ENCODE peak calls at places on chromosomes 11 and 22, in eight cellular contexts. One of them, this sample, is unnamed.

GRCh38 chr11:101091781-101092180 is 37.8 kb downstream of the PGR start:
- DNase-seq in neural progenitor cell: no peak
- DNase-seq in fibroblast of lung: no peak
- DNase-seq in mammary epithelial cell: peak
- DNase-seq in IMR-90: no peak
- DNase-seq in uterus: no peak
- DNase-seq in thoracic aorta: no peak
- DNase-seq in tibial artery: no peak
- DNase-seq in this sample: no peak

GRCh38 chr11:9528141-9528511 is 45.3 kb upstream of the WEE1 start:
- DNase-seq in neural progenitor cell: no peak
- DNase-seq in fibroblast of lung: no peak
- DNase-seq in mammary epithelial cell: no peak
- DNase-seq in IMR-90: no peak
- DNase-seq in uterus: no peak
- DNase-seq in thoracic aorta: no peak
- DNase-seq in tibial artery: no peak
- DNase-seq in this sample: no peak

GRCh38 chr22:44411226-44412135 is 86.6 kb downstream of the RTL6 start:
- DNase-seq in neural progenitor cell: no peak
- DNase-seq in fibroblast of lung: no peak
- DNase-seq in mammary epithelial cell: no peak
- DNase-seq in IMR-90: no peak
- DNase-seq in uterus: no peak
- DNase-seq in thoracic aorta: no peak
- DNase-seq in tibial artery: no peak
- DNase-seq in this sample: no peak

GRCh38 chr22:45331486-45331885 is 21.8 kb downstream of the FAM118A start:
- DNase-seq in neural progenitor cell: no peak
- DNase-seq in fibroblast of lung: no peak
- DNase-seq in mammary epithelial cell: no peak
- DNase-seq in IMR-90: no peak
- DNase-seq in uterus: no peak
- DNase-seq in thoracic aorta: no peak
- DNase-seq in tibial artery: no peak
- DNase-seq in this sample: no peak

GRCh38 chr11:108873938-108874337 is 209.1 kb downstream of the DDX10 start:
- DNase-seq in neural progenitor cell: no peak
- DNase-seq in fibroblast of lung: peak
- DNase-seq in mammary epithelial cell: no peak
- DNase-seq in IMR-90: no peak
- DNase-seq in uterus: no peak
- DNase-seq in thoracic aorta: no peak
- DNase-seq in tibial artery: no peak
- DNase-seq in this sample: no peak

GRCh38 chr11:128146926-128147605 is 440.3 kb downstream of the ETS1 start:
- DNase-seq in neural progenitor cell: no peak
- DNase-seq in fibroblast of lung: no peak
- DNase-seq in mammary epithelial cell: peak
- DNase-seq in IMR-90: no peak
- DNase-seq in uterus: no peak
- DNase-seq in thoracic aorta: no peak
- DNase-seq in tibial artery: no peak
- DNase-seq in this sample: no peak

GRCh38 chr11:10208045-10208674 is 85.9 kb downstream of the SBF2 start:
- DNase-seq in neural progenitor cell: peak
- DNase-seq in fibroblast of lung: peak
- DNase-seq in mammary epithelial cell: peak
- DNase-seq in IMR-90: peak
- DNase-seq in uterus: no peak
- DNase-seq in thoracic aorta: no peak
- DNase-seq in tibial artery: no peak
- DNase-seq in this sample: no peak

GRCh38 chr11:112523917-112524316 is 263.3 kb upstream of the PLET1 start:
- DNase-seq in neural progenitor cell: no peak
- DNase-seq in fibroblast of lung: no peak
- DNase-seq in mammary epithelial cell: no peak
- DNase-seq in IMR-90: no peak
- DNase-seq in uterus: no peak
- DNase-seq in thoracic aorta: no peak
- DNase-seq in tibial artery: no peak
- DNase-seq in this sample: no peak

GRCh38 chr11:111428113-111428876 is 49.2 kb upstream of the POU2AF1 start:
- DNase-seq in neural progenitor cell: no peak
- DNase-seq in fibroblast of lung: no peak
- DNase-seq in mammary epithelial cell: no peak
- DNase-seq in IMR-90: no peak
- DNase-seq in uterus: no peak
- DNase-seq in thoracic aorta: no peak
- DNase-seq in tibial artery: no peak
- DNase-seq in this sample: peak

GRCh38 chr11:78646564-78647185 is 72.0 kb upstream of the NARS2 start:
- DNase-seq in neural progenitor cell: peak
- DNase-seq in fibroblast of lung: peak
- DNase-seq in mammary epithelial cell: peak
- DNase-seq in IMR-90: peak
- DNase-seq in uterus: peak
- DNase-seq in thoracic aorta: no peak
- DNase-seq in tibial artery: no peak
- DNase-seq in this sample: no peak

GRCh38 chr11:85423331-85423730 is 203.8 kb downstream of the DLG2 start:
- DNase-seq in neural progenitor cell: no peak
- DNase-seq in fibroblast of lung: no peak
- DNase-seq in mammary epithelial cell: no peak
- DNase-seq in IMR-90: no peak
- DNase-seq in uterus: no peak
- DNase-seq in thoracic aorta: no peak
- DNase-seq in tibial artery: no peak
- DNase-seq in this sample: no peak

GRCh38 chr22:30923168-30923900 is 45.2 kb downstream of the MORC2 start:
- DNase-seq in neural progenitor cell: no peak
- DNase-seq in fibroblast of lung: no peak
- DNase-seq in mammary epithelial cell: no peak
- DNase-seq in IMR-90: no peak
- DNase-seq in uterus: no peak
- DNase-seq in thoracic aorta: no peak
- DNase-seq in tibial artery: no peak
- DNase-seq in this sample: no peak

GRCh38 chr11:116386118-116386699 is 386.6 kb downstream of the BUD13 start:
- DNase-seq in neural progenitor cell: no peak
- DNase-seq in fibroblast of lung: no peak
- DNase-seq in mammary epithelial cell: peak
- DNase-seq in IMR-90: no peak
- DNase-seq in uterus: no peak
- DNase-seq in thoracic aorta: no peak
- DNase-seq in tibial artery: no peak
- DNase-seq in this sample: no peak

GRCh38 chr11:88363566-88364169 is 26.1 kb upstream of the CTSC start:
- DNase-seq in neural progenitor cell: no peak
- DNase-seq in fibroblast of lung: peak
- DNase-seq in mammary epithelial cell: peak
- DNase-seq in IMR-90: peak
- DNase-seq in uterus: no peak
- DNase-seq in thoracic aorta: no peak
- DNase-seq in tibial artery: no peak
- DNase-seq in this sample: no peak

GRCh38 chr22:50702261-50702671 is 29.6 kb downstream of the SHANK3 start:
- DNase-seq in neural progenitor cell: no peak
- DNase-seq in fibroblast of lung: no peak
- DNase-seq in mammary epithelial cell: no peak
- DNase-seq in IMR-90: no peak
- DNase-seq in uterus: no peak
- DNase-seq in thoracic aorta: no peak
- DNase-seq in tibial artery: no peak
- DNase-seq in this sample: no peak

GRCh38 chr11:9535189-9535781 is 38.2 kb upstream of the WEE1 start:
- DNase-seq in neural progenitor cell: peak
- DNase-seq in fibroblast of lung: peak
- DNase-seq in mammary epithelial cell: peak
- DNase-seq in IMR-90: peak
- DNase-seq in uterus: peak
- DNase-seq in thoracic aorta: peak
- DNase-seq in tibial artery: peak
- DNase-seq in this sample: peak

GRCh38 chr11:64670975-64671374 is 52.0 kb downstream of the NRXN2 start:
- DNase-seq in neural progenitor cell: no peak
- DNase-seq in fibroblast of lung: no peak
- DNase-seq in mammary epithelial cell: no peak
- DNase-seq in IMR-90: no peak
- DNase-seq in uterus: no peak
- DNase-seq in thoracic aorta: no peak
- DNase-seq in tibial artery: no peak
- DNase-seq in this sample: no peak

GRCh38 chr22:50599816-50600454 is 658 bp upstream of the MAPK8IP2 start:
- DNase-seq in neural progenitor cell: peak
- DNase-seq in fibroblast of lung: peak
- DNase-seq in mammary epithelial cell: peak
- DNase-seq in IMR-90: no peak
- DNase-seq in uterus: no peak
- DNase-seq in thoracic aorta: no peak
- DNase-seq in tibial artery: peak
- DNase-seq in this sample: no peak

GRCh38 chr11:106179048-106179447 is 101.6 kb downstream of the AASDHPPT start:
- DNase-seq in neural progenitor cell: no peak
- DNase-seq in fibroblast of lung: no peak
- DNase-seq in mammary epithelial cell: no peak
- DNase-seq in IMR-90: no peak
- DNase-seq in uterus: no peak
- DNase-seq in thoracic aorta: no peak
- DNase-seq in tibial artery: no peak
- DNase-seq in this sample: no peak

GRCh38 chr11:57347336-57347735 is 9.2 kb downstream of the P2RX3 start:
- DNase-seq in neural progenitor cell: no peak
- DNase-seq in fibroblast of lung: no peak
- DNase-seq in mammary epithelial cell: no peak
- DNase-seq in IMR-90: no peak
- DNase-seq in uterus: no peak
- DNase-seq in thoracic aorta: no peak
- DNase-seq in tibial artery: no peak
- DNase-seq in this sample: no peak

GRCh38 chr11:95937358-95937757 is 13.5 kb upstream of the MTMR2 start:
- DNase-seq in neural progenitor cell: no peak
- DNase-seq in fibroblast of lung: no peak
- DNase-seq in mammary epithelial cell: no peak
- DNase-seq in IMR-90: no peak
- DNase-seq in uterus: no peak
- DNase-seq in thoracic aorta: no peak
- DNase-seq in tibial artery: no peak
- DNase-seq in this sample: no peak

GRCh38 chr11:16169946-16170345 is 186.4 kb downstream of the SOX6 start:
- DNase-seq in neural progenitor cell: peak
- DNase-seq in fibroblast of lung: no peak
- DNase-seq in mammary epithelial cell: no peak
- DNase-seq in IMR-90: no peak
- DNase-seq in uterus: no peak
- DNase-seq in thoracic aorta: no peak
- DNase-seq in tibial artery: no peak
- DNase-seq in this sample: no peak

DNA sequence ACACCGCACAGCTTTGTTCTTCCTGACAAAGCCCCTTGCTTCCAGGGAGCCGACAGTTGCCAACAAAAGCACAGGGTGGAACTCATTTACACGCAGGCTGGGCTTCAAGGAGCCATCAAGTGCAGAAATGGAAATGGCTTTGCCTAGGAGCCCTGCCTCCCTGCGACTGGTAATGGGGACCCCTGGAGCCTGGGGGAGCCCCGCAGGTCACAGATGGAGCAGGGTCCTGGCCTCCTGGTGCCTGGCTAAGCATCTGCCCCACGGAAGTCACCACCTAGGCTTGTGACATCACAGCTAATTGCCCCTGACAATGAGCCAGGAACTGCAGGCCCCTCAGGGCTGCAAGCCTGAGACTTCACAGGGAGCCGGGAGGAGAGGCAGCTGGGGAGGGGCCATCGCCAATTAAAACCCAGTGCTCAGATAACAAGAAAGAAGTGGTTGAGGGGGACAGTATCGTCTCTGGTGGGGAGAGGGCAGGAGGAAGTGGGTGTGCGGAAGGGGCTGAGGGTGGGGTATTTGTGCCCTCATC is 66.8 kb downstream of the NFAM1 start:
- DNase-seq in neural progenitor cell: peak
- DNase-seq in fibroblast of lung: peak
- DNase-seq in mammary epithelial cell: no peak
- DNase-seq in IMR-90: no peak
- DNase-seq in uterus: no peak
- DNase-seq in thoracic aorta: no peak
- DNase-seq in tibial artery: no peak
- DNase-seq in this sample: no peak
- H3K4me3 ChIP-seq in neural progenitor cell: peak
- H3K4me3 ChIP-seq in fibroblast of lung: no peak
- H3K4me3 ChIP-seq in mammary epithelial cell: no peak
- H3K4me3 ChIP-seq in IMR-90: no peak
- H3K4me3 ChIP-seq in uterus: no peak
- H3K4me3 ChIP-seq in thoracic aorta: peak
- H3K4me3 ChIP-seq in tibial artery: peak
- H3K4me3 ChIP-seq in this sample: peak

GRCh38 chr22:17331690-17332089 is 37.6 kb upstream of the CECR2 start:
- DNase-seq in neural progenitor cell: no peak
- DNase-seq in fibroblast of lung: no peak
- DNase-seq in mammary epithelial cell: no peak
- DNase-seq in IMR-90: no peak
- DNase-seq in uterus: no peak
- DNase-seq in thoracic aorta: no peak
- DNase-seq in tibial artery: no peak
- DNase-seq in this sample: no peak
- H3K27ac ChIP-seq in neural progenitor cell: no peak
- H3K27ac ChIP-seq in fibroblast of lung: no peak
- H3K27ac ChIP-seq in mammary epithelial cell: no peak
- H3K27ac ChIP-seq in IMR-90: no peak
- H3K27ac ChIP-seq in uterus: no peak
- H3K27ac ChIP-seq in thoracic aorta: no peak
- H3K27ac ChIP-seq in tibial artery: no peak
- H3K27ac ChIP-seq in this sample: no peak

DNA sequence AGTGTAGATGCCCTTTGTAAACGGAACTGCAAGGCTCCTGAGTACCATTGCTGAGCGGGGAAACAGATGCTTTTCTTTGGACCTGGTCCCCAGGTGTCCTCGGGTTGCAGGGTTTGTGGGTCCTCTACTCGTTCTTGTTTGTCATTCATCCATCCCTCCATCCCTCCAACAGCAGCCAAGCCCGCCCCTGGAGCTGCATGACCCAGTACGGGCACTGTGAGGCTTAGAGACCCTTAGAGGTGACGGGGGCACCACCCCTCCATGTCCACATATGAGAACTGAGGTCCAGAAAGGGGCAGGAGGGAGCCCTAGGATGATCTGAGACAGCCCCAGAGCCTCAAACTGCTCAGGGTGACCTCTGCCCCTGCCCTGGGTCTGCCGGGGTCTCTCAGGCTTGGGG is 45.4 kb downstream of the WNT11 start:
- DNase-seq in neural progenitor cell: no peak
- DNase-seq in fibroblast of lung: no peak
- DNase-seq in mammary epithelial cell: no peak
- DNase-seq in IMR-90: no peak
- DNase-seq in uterus: no peak
- DNase-seq in thoracic aorta: no peak
- DNase-seq in tibial artery: no peak
- DNase-seq in this sample: no peak
- H3K4me3 ChIP-seq in neural progenitor cell: no peak
- H3K4me3 ChIP-seq in fibroblast of lung: no peak
- H3K4me3 ChIP-seq in mammary epithelial cell: no peak
- H3K4me3 ChIP-seq in IMR-90: no peak
- H3K4me3 ChIP-seq in uterus: no peak
- H3K4me3 ChIP-seq in thoracic aorta: no peak
- H3K4me3 ChIP-seq in tibial artery: no peak
- H3K4me3 ChIP-seq in this sample: no peak

GRCh38 chr11:118807800-118808778 is 17.1 kb upstream of the DDX6 start:
- DNase-seq in neural progenitor cell: no peak
- DNase-seq in fibroblast of lung: no peak
- DNase-seq in mammary epithelial cell: no peak
- DNase-seq in IMR-90: no peak
- DNase-seq in uterus: no peak
- DNase-seq in thoracic aorta: no peak
- DNase-seq in tibial artery: no peak
- DNase-seq in this sample: no peak
- H3K27ac ChIP-seq in neural progenitor cell: no peak
- H3K27ac ChIP-seq in fibroblast of lung: no peak
- H3K27ac ChIP-seq in mammary epithelial cell: no peak
- H3K27ac ChIP-seq in IMR-90: no peak
- H3K27ac ChIP-seq in uterus: no peak
- H3K27ac ChIP-seq in thoracic aorta: no peak
- H3K27ac ChIP-seq in tibial artery: no peak
- H3K27ac ChIP-seq in this sample: no peak